ENCODE peak calls at places on chromosomes 2 and 18, in nine cellular contexts. D is cardiac muscle cell, M is left ventricle myocardium inferior, I is neural crest cell, P is astrocyte of the spinal cord, J is IMR-90, Q is GM20000, L is esophagus squamous epithelium, X is dorsolateral prefrontal cortex. O is an unnamed sample.

GRCh38 chr2:25265802-25266201 is 75.9 kb downstream of the DNMT3A start:
- DNase-seq in Q (no peak), L (no peak), D (no peak), I (no peak), P (no peak), X (no peak), M (no peak), J (no peak), O (no peak)

GRCh38 chr2:233912799-233913423 is 4.3 kb upstream of the TRPM8 start:
- DNase-seq in M (no peak), X (no peak), L (no peak), I (peak), J (peak), D (peak), P (peak), Q (no peak), O (no peak)

GRCh38 chr2:85237849-85238570 is 89.8 kb downstream of the TGOLN2 start:
- DNase-seq in X (no peak), L (no peak), Q (no peak), I (no peak), P (no peak), M (no peak), J (no peak), D (no peak), O (no peak)

GRCh38 chr2:241315879-241316700 is at the start of gene SEPTIN2:
- DNase-seq in D (no peak), P (peak), I (peak), L (peak), X (peak), J (peak), Q (no peak), M (peak), O (peak)

GRCh38 chr18:49618741-49619392 is 57.0 kb downstream of the LIPG start:
- DNase-seq in X (no peak), J (no peak), D (peak), I (no peak), Q (no peak), P (no peak), L (no peak), M (no peak), O (no peak)

GRCh38 chr2:144597894-144598593 is 78.1 kb upstream of the ZEB2 start:
- DNase-seq in P (no peak), D (no peak), J (no peak), L (no peak), Q (no peak), M (no peak), X (no peak), I (no peak), O (no peak)

GRCh38 chr2:238026953-238027505 is 33.8 kb upstream of the SCLY start:
- DNase-seq in J (peak), L (no peak), P (no peak), M (no peak), X (no peak), Q (no peak), I (no peak), D (no peak), O (no peak)

GRCh38 chr18:26040051-26040656 is 50.3 kb downstream of the SS18 start:
- DNase-seq in L (no peak), J (no peak), X (no peak), D (no peak), I (no peak), P (no peak), Q (no peak), M (no peak), O (no peak)

GRCh38 chr18:74796928-74797576 is 199.4 kb downstream of the ZNF407 start:
- DNase-seq in L (no peak), X (no peak), I (no peak), D (peak), P (peak), Q (peak), J (peak), M (no peak), O (no peak)

GRCh38 chr2:920999-921398 is 29.6 kb upstream of the SNTG2 start:
- DNase-seq in X (no peak), Q (no peak), P (no peak), I (no peak), J (no peak), M (no peak), L (no peak), D (no peak), O (no peak)

GRCh38 chr2:151238527-151239487 is 22.9 kb downstream of the RBM43 start:
- DNase-seq in M (no peak), I (peak), L (no peak), J (peak), Q (peak), D (peak), P (peak), X (peak), O (peak)

GRCh38 chr2:119024152-119024551 is 82.2 kb downstream of the MARCO start:
- DNase-seq in X (no peak), J (no peak), D (no peak), L (no peak), Q (no peak), M (no peak), I (no peak), P (no peak), O (no peak)

GRCh38 chr2:101679801-101680487 is 17.6 kb upstream of the MAP4K4 start:
- DNase-seq in M (no peak), D (peak), L (no peak), X (no peak), I (no peak), P (peak), Q (no peak), J (no peak), O (no peak)

GRCh38 chr18:52219102-52219501 is 120.9 kb upstream of the DCC start:
- DNase-seq in P (no peak), I (no peak), J (no peak), Q (no peak), D (peak), L (no peak), M (no peak), X (no peak), O (no peak)

GRCh38 chr2:44441200-44441599 is 79.5 kb downstream of the CAMKMT start:
- DNase-seq in X (no peak), D (no peak), J (peak), I (no peak), P (no peak), Q (no peak), M (no peak), L (no peak), O (no peak)

GRCh38 chr2:217527586-217528202 is 475.1 kb downstream of the TNS1 start:
- DNase-seq in I (no peak), D (no peak), X (no peak), J (peak), Q (no peak), M (no peak), P (peak), L (no peak), O (no peak)

GRCh38 chr2:111946294-111947114 is 48.1 kb downstream of the MERTK start:
- DNase-seq in M (no peak), J (peak), I (no peak), L (no peak), Q (no peak), P (peak), X (no peak), D (peak), O (no peak)

GRCh38 chr2:38540580-38541290 is 62.0 kb downstream of the HNRNPLL start:
- DNase-seq in J (no peak), M (no peak), I (no peak), P (no peak), Q (no peak), X (no peak), L (no peak), D (peak), O (no peak)

GRCh38 chr18:48993586-48993985 is 42.8 kb upstream of the SMAD7 start:
- DNase-seq in Q (no peak), X (no peak), M (no peak), I (no peak), P (no peak), J (peak), L (no peak), D (no peak), O (no peak)

GRCh38 chr2:135299165-135299564 is 231.9 kb downstream of the ZRANB3 start:
- DNase-seq in I (no peak), L (no peak), M (no peak), J (no peak), X (no peak), Q (no peak), P (no peak), D (no peak), O (no peak)

GRCh38 chr2:15714609-15715008 is 122.9 kb downstream of the DDX1 start:
- DNase-seq in L (no peak), I (no peak), D (no peak), P (no peak), J (no peak), Q (no peak), M (no peak), X (no peak), O (no peak)

GRCh38 chr2:138455275-138455674 is 46.3 kb upstream of the SPOPL start:
- DNase-seq in Q (no peak), P (no peak), L (no peak), X (no peak), M (no peak), I (no peak), J (no peak), D (no peak), O (no peak)

GRCh38 chr2:226583715-226584114 is 215.9 kb downstream of the IRS1 start:
- DNase-seq in I (no peak), X (no peak), Q (no peak), L (no peak), J (peak), P (peak), M (no peak), D (peak), O (no peak)

GRCh38 chr18:59267511-59268126 is 5.6 kb downstream of the RAX start:
- DNase-seq in D (peak), P (no peak), X (no peak), L (no peak), I (no peak), J (no peak), M (no peak), Q (peak), O (no peak)

GRCh38 chr2:100842241-100842922 is 22.4 kb downstream of the NPAS2 start:
- DNase-seq in M (no peak), J (no peak), I (no peak), L (no peak), P (no peak), Q (no peak), X (no peak), D (no peak), O (no peak)

GRCh38 chr18:24546304-24546703 is 85.9 kb downstream of the HRH4 start:
- DNase-seq in M (no peak), J (no peak), I (no peak), P (no peak), L (no peak), Q (no peak), D (peak), X (no peak), O (no peak)

GRCh38 chr2:67268806-67269205 is 128.3 kb upstream of the ETAA1 start:
- DNase-seq in I (no peak), Q (no peak), J (peak), M (no peak), X (no peak), D (no peak), L (no peak), P (peak), O (no peak)

GRCh38 chr18:38654966-38655365 is 1089.4 kb upstream of the CELF4 start:
- DNase-seq in M (no peak), Q (no peak), L (no peak), D (peak), P (no peak), J (no peak), X (no peak), I (no peak), O (no peak)

GRCh38 chr2:233764264-233764663 is 4.2 kb downstream of the UGT1A1 start:
- DNase-seq in Q (no peak), J (peak), L (no peak), M (no peak), D (peak), I (no peak), X (no peak), P (peak), O (no peak)

GRCh38 chr2:74441690-74442482 is at the start of gene RTKN:
- DNase-seq in L (no peak), D (peak), P (no peak), M (peak), J (no peak), X (no peak), I (peak), Q (peak), O (no peak)

GRCh38 chr2:25877431-25878360 is 591 bp downstream of the ASXL2 start:
- DNase-seq in J (peak), Q (peak), I (peak), P (peak), D (peak), M (peak), X (peak), L (no peak), O (no peak)

GRCh38 chr2:22360735-22361374 is 1024.1 kb upstream of the KLHL29 start:
- DNase-seq in Q (no peak), P (no peak), L (no peak), I (no peak), X (no peak), J (no peak), M (no peak), D (no peak), O (no peak)

GRCh38 chr2:196165016-196165415 is 6.4 kb downstream of the STK17B start:
- DNase-seq in P (no peak), L (no peak), Q (no peak), D (no peak), M (no peak), J (no peak), X (no peak), I (no peak), O (no peak)

GRCh38 chr2:32135409-32135808 is 30.3 kb upstream of the SLC30A6 start:
- DNase-seq in D (peak), L (no peak), Q (peak), M (no peak), J (peak), P (peak), X (no peak), I (no peak), O (no peak)

GRCh38 chr18:51059969-51060368 is 30.0 kb downstream of the SMAD4 start:
- DNase-seq in I (no peak), M (no peak), D (no peak), X (no peak), Q (no peak), J (no peak), P (no peak), L (no peak), O (no peak)

GRCh38 chr2:19711470-19712372 is 190.1 kb downstream of the TTC32 start:
- DNase-seq in D (peak), X (no peak), M (no peak), Q (no peak), P (peak), J (peak), I (no peak), L (no peak), O (no peak)

GRCh38 chr2:152383702-152384101 is 48.7 kb downstream of the FMNL2 start:
- DNase-seq in M (no peak), X (no peak), I (no peak), D (no peak), Q (no peak), L (no peak), P (no peak), J (peak), O (no peak)

GRCh38 chr2:224004105-224004715 is 34.9 kb downstream of the SERPINE2 start:
- DNase-seq in L (no peak), D (peak), P (no peak), I (no peak), Q (no peak), M (no peak), J (no peak), X (no peak), O (no peak)

GRCh38 chr2:224014336-224014735 is 24.8 kb downstream of the SERPINE2 start:
- DNase-seq in J (no peak), Q (no peak), I (no peak), M (no peak), P (no peak), D (no peak), L (no peak), X (no peak), O (no peak)

GRCh38 chr2:224009605-224010330 is 29.3 kb downstream of the SERPINE2 start:
- DNase-seq in J (peak), M (no peak), I (no peak), D (peak), L (no peak), Q (no peak), P (peak), X (no peak), O (no peak)

GRCh38 chr2:224011837-224012236 is 27.2 kb downstream of the SERPINE2 start:
- DNase-seq in D (no peak), I (no peak), J (no peak), M (no peak), X (no peak), P (no peak), Q (no peak), L (no peak), O (no peak)

DNA sequence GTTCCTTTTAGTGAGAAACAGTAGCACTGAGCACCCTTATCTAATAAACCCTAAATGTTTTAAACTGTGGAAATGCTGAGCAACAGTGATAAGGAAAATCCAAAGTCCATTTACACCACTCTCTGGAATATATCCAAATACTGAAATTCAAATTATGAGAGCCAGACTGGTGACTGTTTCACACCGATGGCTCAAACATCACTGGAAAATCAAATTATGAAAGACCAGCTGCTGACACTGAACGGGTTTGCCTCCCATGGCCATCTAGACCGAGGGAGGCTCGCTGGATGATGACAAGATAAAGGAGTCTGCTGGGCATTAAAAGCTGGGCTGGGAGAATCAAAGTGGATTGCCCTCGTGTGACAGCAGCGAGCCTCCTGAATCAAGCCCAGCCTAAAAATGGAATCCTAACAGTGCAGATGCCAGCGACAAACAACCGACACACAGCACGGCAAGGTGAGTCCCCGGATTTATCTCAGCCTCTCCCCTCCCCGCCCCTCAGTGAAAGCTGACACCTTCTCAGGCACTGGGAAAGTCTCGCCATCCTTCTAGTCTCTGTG is 30.3 kb downstream of the SERPINE2 start:
- DNase-seq in D (peak), M (no peak), L (no peak), Q (no peak), I (no peak), J (no peak), P (no peak), X (no peak), O (no peak)
- TF ChIP-seq CTCF in D (no peak), M (no peak), L (no peak), Q (no peak), I (no peak), J (no peak), P (no peak), X (no peak), O (no peak)

GRCh38 chr2:177635696-177636095 is 243.1 kb downstream of the AGPS start:
- DNase-seq in I (no peak), M (no peak), D (no peak), Q (no peak), X (no peak), J (no peak), L (no peak), P (no peak), O (no peak)

GRCh38 chr2:177639262-177639914 is 246.8 kb downstream of the AGPS start:
- DNase-seq in M (no peak), L (no peak), Q (no peak), X (no peak), I (no peak), J (no peak), D (no peak), P (no peak), O (no peak)

GRCh38 chr2:177633111-177633510 is 240.5 kb downstream of the AGPS start:
- DNase-seq in P (no peak), L (no peak), D (no peak), I (no peak), J (no peak), X (no peak), M (no peak), Q (no peak), O (no peak)

GRCh38 chr2:177633910-177634294 is 241.3 kb downstream of the AGPS start:
- DNase-seq in J (no peak), X (no peak), Q (no peak), I (no peak), L (no peak), P (no peak), D (no peak), M (no peak), O (no peak)

GRCh38 chr2:177636672-177637071 is 244.1 kb downstream of the AGPS start:
- DNase-seq in D (no peak), Q (no peak), X (no peak), M (no peak), L (no peak), I (no peak), P (no peak), J (no peak), O (no peak)
- TF ChIP-seq CTCF in D (no peak), Q (no peak), X (no peak), M (no peak), L (no peak), I (no peak), P (no peak), J (no peak), O (no peak)

GRCh38 chr2:208256192-208256782 is 1.4 kb upstream of the IDH1 start:
- DNase-seq in Q (peak), D (no peak), I (no peak), J (no peak), X (no peak), P (no peak), L (no peak), M (no peak), O (no peak)
- TF ChIP-seq CTCF in Q (no peak), D (peak), I (peak), J (no peak), X (no peak), P (peak), L (peak), M (no peak), O (no peak)

GRCh38 chr2:8430628-8431027 is 251.2 kb upstream of the ID2 start:
- DNase-seq in J (no peak), X (no peak), D (no peak), I (no peak), L (no peak), M (no peak), P (no peak), Q (no peak), O (no peak)
- TF ChIP-seq CTCF in J (no peak), X (no peak), D (no peak), I (no peak), L (no peak), M (no peak), P (no peak), Q (no peak), O (no peak)

GRCh38 chr2:216215991-216216390 is 106.8 kb downstream of the XRCC5 start:
- DNase-seq in M (no peak), D (peak), L (no peak), Q (no peak), J (peak), P (no peak), I (no peak), X (no peak), O (no peak)
- TF ChIP-seq CTCF in M (peak), D (peak), L (peak), Q (peak), J (peak), P (peak), I (peak), X (no peak), O (no peak)

DNA sequence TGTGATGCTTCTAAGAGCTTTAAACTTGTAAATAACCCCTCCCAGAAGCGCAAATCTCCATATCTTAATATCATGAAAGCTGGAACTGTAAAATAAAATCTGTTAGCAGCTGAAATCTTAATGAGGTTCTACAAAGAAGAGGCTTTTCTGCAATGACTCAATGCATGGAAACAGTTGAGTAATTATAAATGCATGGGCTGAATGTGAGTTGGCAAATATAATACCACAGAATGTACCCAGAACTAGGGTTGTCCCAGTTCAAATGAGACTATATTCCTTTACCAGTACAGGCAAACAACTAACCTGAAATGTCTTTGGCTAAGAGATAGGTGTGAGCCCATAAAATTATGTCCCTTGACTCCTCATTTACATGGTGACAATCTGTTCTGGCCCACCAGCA is 52.9 kb downstream of the SATB2 start:
- DNase-seq in X (no peak), J (peak), M (no peak), P (peak), D (peak), I (no peak), Q (no peak), L (no peak), O (no peak)
- TF ChIP-seq CTCF in X (no peak), J (no peak), M (no peak), P (no peak), D (no peak), I (no peak), Q (no peak), L (no peak), O (no peak)